ENCODE peak calls at places on chromosomes 11 and 22, in seven cellular contexts. One of them, this sample, is unnamed.
A peak's percentile ranks its signal among the peaks of the same experiment; 100 is the strongest.

GRCh38 chr11:128098840-128099239 is 488.5 kb downstream of the ETS1 start:
- DNase-seq in stomach: no peak
- DNase-seq in testis: no peak
- DNase-seq in IMR-90: no peak
- DNase-seq in MM.1S: no peak
- DNase-seq in body of pancreas: no peak
- DNase-seq in lung: no peak
- DNase-seq in this sample: no peak

GRCh38 chr11:32113637-32114203 is 22.8 kb downstream of the RCN1 start:
- DNase-seq in lung: no peak
- DNase-seq in IMR-90: no peak
- DNase-seq in body of pancreas: no peak
- DNase-seq in stomach: no peak
- DNase-seq in testis: no peak
- DNase-seq in MM.1S: no peak
- DNase-seq in this sample: no peak

GRCh38 chr11:61189933-61190332 is 13.4 kb upstream of the PGA3 start:
- DNase-seq in lung: no peak
- DNase-seq in IMR-90: no peak
- DNase-seq in testis: no peak
- DNase-seq in MM.1S: no peak
- DNase-seq in stomach: no peak
- DNase-seq in body of pancreas: no peak
- DNase-seq in this sample: no peak

GRCh38 chr22:25174888-25175411 is 24.7 kb upstream of the CRYBB3 start:
- DNase-seq in stomach: no peak
- DNase-seq in IMR-90: no peak
- DNase-seq in body of pancreas: no peak
- DNase-seq in MM.1S: no peak
- DNase-seq in testis: no peak
- DNase-seq in lung: no peak
- DNase-seq in this sample: no peak

GRCh38 chr11:76831911-76832310 is 28.8 kb upstream of the ACER3 start:
- DNase-seq in lung: no peak
- DNase-seq in stomach: no peak
- DNase-seq in body of pancreas: no peak
- DNase-seq in MM.1S: no peak
- DNase-seq in IMR-90: no peak
- DNase-seq in testis: no peak
- DNase-seq in this sample: no peak

GRCh38 chr11:68598816-68599653 is 85.3 kb upstream of the GAL start:
- DNase-seq in MM.1S: no peak
- DNase-seq in stomach: no peak
- DNase-seq in lung: no peak
- DNase-seq in body of pancreas: no peak
- DNase-seq in IMR-90: peak; percentile 34
- DNase-seq in testis: no peak
- DNase-seq in this sample: no peak

GRCh38 chr11:134231958-134232674 is 7.6 kb downstream of the VPS26B start:
- DNase-seq in stomach: no peak
- DNase-seq in testis: no peak
- DNase-seq in body of pancreas: no peak
- DNase-seq in lung: no peak
- DNase-seq in IMR-90: no peak
- DNase-seq in MM.1S: no peak
- DNase-seq in this sample: no peak

GRCh38 chr22:17350292-17350691 is 19.0 kb upstream of the CECR2 start:
- DNase-seq in body of pancreas: no peak
- DNase-seq in testis: no peak
- DNase-seq in IMR-90: no peak
- DNase-seq in stomach: no peak
- DNase-seq in MM.1S: no peak
- DNase-seq in lung: no peak
- DNase-seq in this sample: no peak

GRCh38 chr11:112216591-112217105 is 9.6 kb upstream of the PTS start:
- DNase-seq in lung: no peak
- DNase-seq in stomach: no peak
- DNase-seq in MM.1S: no peak
- DNase-seq in testis: no peak
- DNase-seq in IMR-90: peak; percentile 83
- DNase-seq in body of pancreas: no peak
- DNase-seq in this sample: no peak

GRCh38 chr11:117586392-117586791 is 210.6 kb downstream of the DSCAML1 start:
- DNase-seq in MM.1S: no peak
- DNase-seq in body of pancreas: no peak
- DNase-seq in lung: no peak
- DNase-seq in testis: no peak
- DNase-seq in stomach: no peak
- DNase-seq in IMR-90: no peak
- DNase-seq in this sample: no peak

GRCh38 chr11:14386895-14387480 is 28.0 kb upstream of the RRAS2 start:
- DNase-seq in body of pancreas: no peak
- DNase-seq in testis: peak; percentile 83
- DNase-seq in IMR-90: peak; percentile 89
- DNase-seq in stomach: no peak
- DNase-seq in MM.1S: no peak
- DNase-seq in lung: no peak
- DNase-seq in this sample: peak; percentile 90

GRCh38 chr11:67663515-67664212 is 10.8 kb downstream of the ALDH3B2 start:
- DNase-seq in stomach: no peak
- DNase-seq in body of pancreas: no peak
- DNase-seq in IMR-90: no peak
- DNase-seq in MM.1S: no peak
- DNase-seq in lung: no peak
- DNase-seq in testis: no peak
- DNase-seq in this sample: no peak

GRCh38 chr11:82776377-82776776 is 42.7 kb upstream of the FAM181B start:
- DNase-seq in MM.1S: no peak
- DNase-seq in lung: no peak
- DNase-seq in IMR-90: no peak
- DNase-seq in body of pancreas: no peak
- DNase-seq in testis: no peak
- DNase-seq in stomach: no peak
- DNase-seq in this sample: no peak

GRCh38 chr11:18741783-18742182 is 15.8 kb upstream of the IGSF22 start:
- DNase-seq in IMR-90: no peak
- DNase-seq in MM.1S: no peak
- DNase-seq in lung: no peak
- DNase-seq in body of pancreas: no peak
- DNase-seq in stomach: no peak
- DNase-seq in testis: no peak
- DNase-seq in this sample: no peak
- TF ChIP-seq CTCF in IMR-90: no peak
- TF ChIP-seq CTCF in MM.1S: peak; percentile 14
- TF ChIP-seq CTCF in lung: no peak
- TF ChIP-seq CTCF in body of pancreas: no peak
- TF ChIP-seq CTCF in stomach: no peak
- TF ChIP-seq CTCF in testis: no peak
- TF ChIP-seq CTCF in this sample: no peak

GRCh38 chr11:118971646-118972045 is at the start of gene FOXR1:
- DNase-seq in body of pancreas: no peak
- DNase-seq in lung: no peak
- DNase-seq in MM.1S: no peak
- DNase-seq in IMR-90: no peak
- DNase-seq in testis: peak; percentile 26
- DNase-seq in stomach: no peak
- DNase-seq in this sample: no peak

GRCh38 chr11:118975771-118976709 is 4.5 kb downstream of the FOXR1 start:
- DNase-seq in MM.1S: no peak
- DNase-seq in stomach: no peak
- DNase-seq in lung: no peak
- DNase-seq in IMR-90: no peak
- DNase-seq in body of pancreas: no peak
- DNase-seq in testis: no peak
- DNase-seq in this sample: peak; percentile 20

GRCh38 chr11:118979434-118979833 is 7.9 kb downstream of the FOXR1 start:
- DNase-seq in MM.1S: no peak
- DNase-seq in body of pancreas: no peak
- DNase-seq in stomach: no peak
- DNase-seq in testis: no peak
- DNase-seq in IMR-90: no peak
- DNase-seq in lung: no peak
- DNase-seq in this sample: no peak

GRCh38 chr11:118973985-118974384 is 2.4 kb downstream of the FOXR1 start:
- DNase-seq in IMR-90: no peak
- DNase-seq in stomach: no peak
- DNase-seq in testis: no peak
- DNase-seq in body of pancreas: no peak
- DNase-seq in lung: peak; percentile 45
- DNase-seq in MM.1S: no peak
- DNase-seq in this sample: no peak
- H3K27ac ChIP-seq in IMR-90: no peak overlapping the region
- H3K27ac ChIP-seq in stomach: no peak overlapping the region
- H3K27ac ChIP-seq in testis: no peak overlapping the region
- H3K27ac ChIP-seq in body of pancreas: no peak overlapping the region
- H3K27ac ChIP-seq in lung: no peak overlapping the region
- H3K27ac ChIP-seq in MM.1S: no peak overlapping the region
- H3K27ac ChIP-seq in this sample: no peak overlapping the region

GRCh38 chr11:119029069-119029339 is 1.7 kb downstream of the SLC37A4 start:
- DNase-seq in IMR-90: no peak
- DNase-seq in MM.1S: no peak
- DNase-seq in body of pancreas: no peak
- DNase-seq in testis: no peak
- DNase-seq in lung: no peak
- DNase-seq in stomach: no peak
- DNase-seq in this sample: no peak
- H3K4me1 ChIP-seq in IMR-90: no peaks in the 10 kb centered on the region
- H3K4me1 ChIP-seq in MM.1S: peaks cover 31% of the 10 kb centered on the region
- H3K4me1 ChIP-seq in body of pancreas: peaks cover 62% of the 10 kb centered on the region
- H3K4me1 ChIP-seq in testis: peaks cover 15% of the 10 kb centered on the region
- H3K4me1 ChIP-seq in lung: no peaks in the 10 kb centered on the region
- H3K4me1 ChIP-seq in stomach: peaks cover 54% of the 10 kb centered on the region
- H3K4me1 ChIP-seq in this sample: peaks cover 17% of the 10 kb centered on the region

DNA sequence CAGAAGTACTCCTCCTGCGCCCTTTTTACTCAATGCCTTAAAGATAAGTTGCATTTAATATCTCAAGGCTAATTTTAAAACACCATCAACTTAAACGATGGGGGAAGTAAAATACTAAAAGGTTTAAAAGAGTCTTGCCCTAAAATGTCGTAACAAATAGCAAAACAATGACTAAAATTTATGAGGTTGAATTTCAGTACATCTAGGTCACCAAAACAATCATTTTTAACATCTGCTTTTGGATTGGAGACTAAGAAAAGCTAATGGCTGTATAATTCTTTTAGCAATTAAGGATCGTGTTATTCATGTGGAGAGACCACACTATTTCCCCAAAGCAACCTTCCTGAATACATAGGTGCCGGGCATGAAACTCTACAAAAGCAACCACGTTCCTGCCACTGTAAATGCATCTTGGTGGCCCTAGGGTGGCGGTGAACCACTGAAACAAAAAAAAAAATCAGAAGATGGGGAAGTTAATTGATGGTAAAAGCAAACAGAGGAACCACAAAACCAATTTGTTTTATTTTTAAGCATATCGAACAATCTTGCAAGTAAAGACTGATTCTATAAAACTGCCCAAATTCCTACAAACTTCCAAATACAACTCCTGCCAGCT is 45.8 kb downstream of the CELF1 start:
- DNase-seq in testis: no peak
- DNase-seq in body of pancreas: no peak
- DNase-seq in IMR-90: no peak
- DNase-seq in MM.1S: no peak
- DNase-seq in stomach: no peak
- DNase-seq in lung: no peak
- DNase-seq in this sample: peak; percentile 8
- TF ChIP-seq CTCF in testis: no peak
- TF ChIP-seq CTCF in body of pancreas: no peak
- TF ChIP-seq CTCF in IMR-90: no peak
- TF ChIP-seq CTCF in MM.1S: no peak
- TF ChIP-seq CTCF in stomach: no peak
- TF ChIP-seq CTCF in lung: no peak
- TF ChIP-seq CTCF in this sample: no peak

This sample was measured in cardiac muscle cell.